ENCODE peak calls at places on chromosomes 6 and 20, in five cellular contexts. G, H, C, I and F are unnamed samples. For H3K79me2, the result is how much of the 10 kb centered on the place peaks cover.

GRCh38 chr6:33630014-33630413 is 8.9 kb downstream of the ITPR3 start:
- DNase-seq in G (no peak), H (no peak), C (no peak), I (no peak), F (no peak)

GRCh38 chr6:43093361-43094289 is 17.5 kb downstream of the PTK7 start:
- DNase-seq in C (no peak), H (no peak), G (no peak), I (no peak), F (no peak)

GRCh38 chr6:166286831-166287271 is 21.3 kb downstream of the PRR18 start:
- DNase-seq in C (no peak), G (no peak), I (no peak), H (no peak), F (no peak)

GRCh38 chr20:59770851-59771250 is 162.6 kb downstream of the SYCP2 start:
- DNase-seq in G (no peak), I (no peak), C (no peak), H (no peak), F (no peak)

GRCh38 chr6:116352515-116353471 is 18.0 kb upstream of the DSE start:
- DNase-seq in C (no peak), H (no peak), G (no peak), I (no peak), F (no peak)

GRCh38 chr6:27139753-27140522 is 107.6 kb upstream of the PRSS16 start:
- DNase-seq in I (peak), C (no peak), G (no peak), H (no peak), F (peak)

GRCh38 chr20:59598625-59599310 is 5.6 kb upstream of the PHACTR3 start:
- DNase-seq in C (peak), G (peak), H (peak), I (peak), F (peak)

GRCh38 chr6:28134015-28134414 is 7.7 kb upstream of the ZKSCAN8 start:
- DNase-seq in H (peak), C (peak), G (peak), I (peak), F (peak)

GRCh38 chr6:4687989-4688947 is 87.9 kb upstream of the CDYL start:
- DNase-seq in C (peak), I (no peak), H (peak), G (no peak), F (peak)

GRCh38 chr6:4687656-4687988 is 88.6 kb upstream of the CDYL start:
- DNase-seq in I (no peak), H (no peak), G (no peak), C (no peak), F (no peak)

GRCh38 chr6:4693566-4693965 is 82.6 kb upstream of the CDYL start:
- DNase-seq in I (no peak), C (no peak), H (no peak), G (no peak), F (no peak)

GRCh38 chr6:4692664-4693063 is 83.5 kb upstream of the CDYL start:
- DNase-seq in I (no peak), H (no peak), C (no peak), G (no peak), F (no peak)

DNA sequence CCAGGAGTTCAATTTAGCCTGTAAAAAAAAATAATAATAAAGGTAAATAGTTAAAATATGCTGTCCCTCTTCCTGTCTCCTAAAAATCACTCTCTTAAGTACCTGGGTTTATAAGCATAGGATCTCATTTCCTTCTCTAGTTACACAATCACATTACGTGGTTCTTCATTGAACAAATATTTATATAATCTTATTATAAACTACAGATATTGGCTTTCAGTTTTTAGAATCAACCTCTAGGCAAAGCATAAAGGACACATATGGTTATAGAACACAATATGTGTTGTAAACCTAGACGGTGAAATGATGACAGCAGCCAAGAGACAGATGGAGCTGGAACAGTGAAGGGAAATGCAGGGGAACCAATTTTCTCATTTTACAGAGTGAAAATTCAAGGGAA is 83.0 kb upstream of the CDYL start:
- DNase-seq in G (no peak), I (no peak), H (peak), C (no peak), F (no peak)
- TF ChIP-seq EZH2phosphoT487 in G (no peak), I (no peak), H (no peak), C (no peak), F (no peak)

DNA sequence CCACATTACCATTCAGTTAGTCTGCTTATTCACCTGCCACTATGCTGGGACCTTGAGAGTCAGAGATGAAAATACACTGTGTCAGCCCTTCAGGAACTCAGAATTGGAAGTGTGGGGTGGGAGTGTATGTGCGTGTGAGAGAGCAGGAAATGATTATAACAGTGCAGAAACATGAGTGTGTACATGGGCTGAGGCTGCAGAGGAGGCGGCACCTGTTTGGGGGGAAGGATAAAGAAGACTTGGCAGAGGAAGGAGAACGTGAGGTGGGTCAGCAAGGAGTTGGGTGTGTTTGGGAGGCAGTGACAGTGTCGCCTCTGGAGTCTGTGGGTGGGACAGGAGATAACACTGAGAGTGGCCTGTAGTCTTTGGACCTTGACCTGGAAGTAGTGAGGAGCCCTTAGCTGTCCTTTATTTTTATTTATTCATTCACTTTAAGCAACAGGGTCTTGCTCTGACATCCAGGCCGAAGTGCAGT is 3.1 kb downstream of the CHMP4B start:
- DNase-seq in H (no peak), C (no peak), G (no peak), I (peak), F (no peak)
- H3K79me2 ChIP-seq in H (half or more), C (half or more), G (half or more), I (half or more), F (half or more)

GRCh38 chr20:2122921-2123320 is 21.3 kb downstream of the STK35 start:
- DNase-seq in H (no peak), G (no peak), C (no peak), I (no peak), F (no peak)
- TF ChIP-seq EZH2phosphoT487 in H (no peak), G (no peak), C (no peak), I (no peak), F (no peak)

GRCh38 chr6:136527831-136528230 is 22.4 kb downstream of the MAP7 start:
- DNase-seq in I (no peak), H (peak), C (no peak), G (no peak), F (no peak)

GRCh38 chr6:136528477-136528876 is 21.7 kb downstream of the MAP7 start:
- DNase-seq in G (no peak), C (no peak), I (no peak), H (no peak), F (no peak)

GRCh38 chr6:136525586-136526195 is 24.5 kb downstream of the MAP7 start:
- DNase-seq in I (no peak), C (no peak), H (no peak), G (peak), F (no peak)

GRCh38 chr6:136526196-136526930 is 23.9 kb downstream of the MAP7 start:
- DNase-seq in C (no peak), G (peak), H (no peak), I (no peak), F (peak)

DNA sequence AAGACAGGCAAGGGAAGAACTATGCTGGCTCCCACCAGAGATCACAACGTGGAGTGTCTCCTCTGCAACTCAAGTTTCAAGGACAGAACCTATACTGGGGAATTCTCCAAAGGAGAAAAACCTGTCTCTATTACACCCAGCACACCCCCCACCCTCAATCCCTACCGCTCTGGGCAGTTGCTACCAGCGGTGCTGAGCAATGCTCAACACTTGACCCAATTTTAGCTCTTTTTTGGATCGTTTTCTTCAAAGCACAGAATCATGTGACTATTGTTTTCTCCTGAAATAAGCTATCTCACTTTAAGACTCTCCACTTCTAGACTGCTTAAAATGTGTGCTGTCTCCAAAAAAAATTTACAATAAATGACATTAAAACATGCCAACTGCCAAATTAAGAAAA is 23.3 kb downstream of the MAP7 start:
- DNase-seq in G (no peak), I (no peak), C (no peak), H (no peak), F (no peak)
- H3K79me2 ChIP-seq in G (under half), I (under half), C (under half), H (half or more), F (half or more)

GRCh38 chr6:107956586-107957164 is 1.3 kb downstream of the SEC63 start:
- DNase-seq in G (no peak), H (no peak), C (no peak), I (no peak), F (peak)
- TF ChIP-seq EZH2phosphoT487 in G (no peak), H (no peak), C (no peak), I (no peak), F (no peak)

GRCh38 chr6:108633436-108633835 is 72.7 kb downstream of the FOXO3 start:
- DNase-seq in H (no peak), G (no peak), C (no peak), I (no peak), F (no peak)
- H3K79me2 ChIP-seq in H (half or more), G (under half), C (half or more), I (half or more), F (half or more)

GRCh38 chr6:37698264-37699137 is 818 bp upstream of the MDGA1 start:
- DNase-seq in G (peak), I (peak), H (peak), C (peak), F (peak)
- TF ChIP-seq EZH2phosphoT487 in G (peak), I (no peak), H (no peak), C (no peak), F (no peak)

GRCh38 chr20:31868853-31869672 is 1.3 kb downstream of the DUSP15 start:
- DNase-seq in H (no peak), C (no peak), G (no peak), I (no peak), F (no peak)
- H3K79me2 ChIP-seq in H (under half), C (under half), G (under half), I (under half), F (under half)

DNA sequence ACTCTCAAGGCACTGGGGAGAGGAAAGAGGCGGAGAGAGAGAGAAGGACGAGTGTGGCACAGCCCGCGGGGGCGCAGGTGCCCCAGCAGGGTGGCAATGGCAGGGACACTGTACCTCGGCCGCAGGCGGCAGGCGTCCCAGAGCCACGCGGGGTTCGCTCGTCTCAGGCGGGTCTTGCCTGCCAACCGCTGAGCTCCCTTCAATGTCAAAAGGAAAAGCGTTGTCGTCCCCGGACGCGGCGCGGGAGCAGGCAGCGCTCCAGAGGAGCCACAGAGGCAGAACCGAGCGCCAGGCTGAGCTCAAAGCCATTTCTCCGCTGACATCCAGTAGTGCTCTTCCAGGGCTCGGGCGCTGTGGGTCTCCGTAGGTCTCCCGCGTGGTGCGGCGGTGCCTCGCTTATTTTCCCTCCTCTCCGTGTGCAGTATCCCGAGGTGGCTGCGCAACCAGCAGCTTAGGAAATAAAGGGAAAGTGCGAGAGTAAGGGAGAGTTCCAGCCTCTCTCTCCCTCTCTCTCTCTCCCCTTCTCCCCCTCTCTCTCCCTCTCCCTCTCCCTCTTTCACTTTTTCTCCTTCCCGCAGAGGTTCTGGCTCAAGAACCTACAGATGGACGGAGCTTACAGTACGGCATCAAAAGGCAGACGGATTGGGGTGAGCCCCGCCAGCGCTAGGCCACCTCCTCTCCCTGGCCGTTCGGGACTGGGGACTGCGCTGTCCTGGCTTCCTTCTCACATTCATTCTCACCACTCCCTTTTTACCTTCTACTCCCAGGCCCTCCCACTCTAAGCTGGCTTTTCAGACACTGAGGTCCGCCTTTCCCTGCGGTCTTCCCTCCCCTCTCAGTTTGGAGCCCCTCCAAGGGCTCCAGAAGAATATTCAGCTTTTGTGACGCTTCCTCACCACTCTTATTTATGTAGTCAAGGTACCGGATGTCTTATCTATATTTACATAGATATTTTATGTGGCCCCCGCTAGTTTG is at the start of gene LAMA4:
- DNase-seq in G (peak), H (peak), C (no peak), I (no peak), F (peak)
- TF ChIP-seq EZH2phosphoT487 in G (no peak), H (no peak), C (no peak), I (no peak), F (no peak)